ENCODE peak calls at places on chromosomes 16 and 17, in ten cellular contexts. One of them, this sample, is unnamed.
A peak's percentile ranks its signal among the peaks of the same experiment; 100 is the strongest.

GRCh38 chr17:22171631-22172030 is 479.3 kb downstream of the KCNJ18 start:
- DNase-seq in SK-N-SH: no peak
- DNase-seq in HL-60: no peak
- DNase-seq in heart left ventricle: no peak
- DNase-seq in AG04449: no peak
- DNase-seq in fibroblast of pulmonary artery: no peak
- DNase-seq in upper lobe of right lung: no peak
- DNase-seq in HFF-Myc: no peak
- DNase-seq in cardiac muscle cell: no peak
- DNase-seq in astrocyte of the spinal cord: no peak
- DNase-seq in this sample: no peak

GRCh38 chr17:77610518-77610893 is 348.0 kb upstream of the TNRC6C start:
- DNase-seq in astrocyte of the spinal cord: no peak
- DNase-seq in cardiac muscle cell: no peak
- DNase-seq in heart left ventricle: no peak
- DNase-seq in SK-N-SH: no peak
- DNase-seq in upper lobe of right lung: no peak
- DNase-seq in HFF-Myc: no peak
- DNase-seq in HL-60: no peak
- DNase-seq in fibroblast of pulmonary artery: no peak
- DNase-seq in AG04449: no peak
- DNase-seq in this sample: no peak

GRCh38 chr17:58333396-58334207 is 5.0 kb upstream of the TSPOAP1 start:
- DNase-seq in fibroblast of pulmonary artery: no peak
- DNase-seq in astrocyte of the spinal cord: no peak
- DNase-seq in AG04449: no peak
- DNase-seq in upper lobe of right lung: peak; percentile 20
- DNase-seq in cardiac muscle cell: no peak
- DNase-seq in heart left ventricle: no peak
- DNase-seq in SK-N-SH: peak; percentile 30
- DNase-seq in HL-60: no peak
- DNase-seq in HFF-Myc: no peak
- DNase-seq in this sample: peak; percentile 87

GRCh38 chr16:53991181-53992056 is 287.5 kb downstream of the FTO start:
- DNase-seq in fibroblast of pulmonary artery: peak; percentile 39
- DNase-seq in HL-60: no peak
- DNase-seq in astrocyte of the spinal cord: peak; percentile 84
- DNase-seq in cardiac muscle cell: peak; percentile 75
- DNase-seq in heart left ventricle: no peak
- DNase-seq in HFF-Myc: peak; percentile 1
- DNase-seq in AG04449: no peak
- DNase-seq in upper lobe of right lung: peak; percentile 68
- DNase-seq in SK-N-SH: no peak
- DNase-seq in this sample: peak; percentile 88

GRCh38 chr17:11239379-11239970 is 1.5 kb upstream of the SHISA6 start:
- DNase-seq in fibroblast of pulmonary artery: no peak
- DNase-seq in cardiac muscle cell: no peak
- DNase-seq in AG04449: no peak
- DNase-seq in HFF-Myc: no peak
- DNase-seq in upper lobe of right lung: no peak
- DNase-seq in astrocyte of the spinal cord: no peak
- DNase-seq in SK-N-SH: no peak
- DNase-seq in heart left ventricle: no peak
- DNase-seq in HL-60: no peak
- DNase-seq in this sample: no peak

GRCh38 chr17:75272848-75273184 is 1.8 kb upstream of the MIF4GD start:
- DNase-seq in HFF-Myc: no peak
- DNase-seq in astrocyte of the spinal cord: no peak
- DNase-seq in SK-N-SH: no peak
- DNase-seq in cardiac muscle cell: no peak
- DNase-seq in HL-60: no peak
- DNase-seq in upper lobe of right lung: no peak
- DNase-seq in fibroblast of pulmonary artery: no peak
- DNase-seq in AG04449: no peak
- DNase-seq in heart left ventricle: no peak
- DNase-seq in this sample: no peak

GRCh38 chr16:80924372-80924978 is 82.2 kb downstream of the CMC2 start:
- DNase-seq in fibroblast of pulmonary artery: peak; percentile 79
- DNase-seq in astrocyte of the spinal cord: peak; percentile 52
- DNase-seq in HL-60: no peak
- DNase-seq in AG04449: no peak
- DNase-seq in upper lobe of right lung: no peak
- DNase-seq in heart left ventricle: peak; percentile 34
- DNase-seq in SK-N-SH: peak; percentile 61
- DNase-seq in cardiac muscle cell: peak; percentile 78
- DNase-seq in HFF-Myc: no peak
- DNase-seq in this sample: peak; percentile 41

GRCh38 chr16:8644513-8645140 is 23.1 kb downstream of the METTL22 start:
- DNase-seq in cardiac muscle cell: no peak
- DNase-seq in heart left ventricle: no peak
- DNase-seq in HL-60: peak; percentile 67
- DNase-seq in astrocyte of the spinal cord: no peak
- DNase-seq in fibroblast of pulmonary artery: no peak
- DNase-seq in upper lobe of right lung: peak; percentile 75
- DNase-seq in AG04449: no peak
- DNase-seq in SK-N-SH: no peak
- DNase-seq in HFF-Myc: no peak
- DNase-seq in this sample: no peak

GRCh38 chr17:43784068-43784467 is 3.8 kb downstream of the CFAP97D1 start:
- DNase-seq in HFF-Myc: no peak
- DNase-seq in astrocyte of the spinal cord: peak; percentile 71
- DNase-seq in heart left ventricle: no peak
- DNase-seq in upper lobe of right lung: no peak
- DNase-seq in fibroblast of pulmonary artery: peak; percentile 39
- DNase-seq in HL-60: no peak
- DNase-seq in SK-N-SH: no peak
- DNase-seq in AG04449: no peak
- DNase-seq in cardiac muscle cell: no peak
- DNase-seq in this sample: no peak

GRCh38 chr16:46961373-46962353 is 11.8 kb downstream of the DNAJA2 start:
- DNase-seq in HFF-Myc: no peak
- DNase-seq in fibroblast of pulmonary artery: no peak
- DNase-seq in cardiac muscle cell: no peak
- DNase-seq in SK-N-SH: no peak
- DNase-seq in AG04449: no peak
- DNase-seq in astrocyte of the spinal cord: no peak
- DNase-seq in HL-60: peak; percentile 73
- DNase-seq in upper lobe of right lung: no peak
- DNase-seq in heart left ventricle: no peak
- DNase-seq in this sample: no peak

GRCh38 chr17:18025596-18026407 is 13.2 kb downstream of the ATPAF2 start:
- DNase-seq in HFF-Myc: no peak
- DNase-seq in heart left ventricle: no peak
- DNase-seq in HL-60: no peak
- DNase-seq in cardiac muscle cell: peak; percentile 39
- DNase-seq in astrocyte of the spinal cord: no peak
- DNase-seq in upper lobe of right lung: no peak
- DNase-seq in AG04449: no peak
- DNase-seq in SK-N-SH: no peak
- DNase-seq in fibroblast of pulmonary artery: peak; percentile 59
- DNase-seq in this sample: no peak

DNA sequence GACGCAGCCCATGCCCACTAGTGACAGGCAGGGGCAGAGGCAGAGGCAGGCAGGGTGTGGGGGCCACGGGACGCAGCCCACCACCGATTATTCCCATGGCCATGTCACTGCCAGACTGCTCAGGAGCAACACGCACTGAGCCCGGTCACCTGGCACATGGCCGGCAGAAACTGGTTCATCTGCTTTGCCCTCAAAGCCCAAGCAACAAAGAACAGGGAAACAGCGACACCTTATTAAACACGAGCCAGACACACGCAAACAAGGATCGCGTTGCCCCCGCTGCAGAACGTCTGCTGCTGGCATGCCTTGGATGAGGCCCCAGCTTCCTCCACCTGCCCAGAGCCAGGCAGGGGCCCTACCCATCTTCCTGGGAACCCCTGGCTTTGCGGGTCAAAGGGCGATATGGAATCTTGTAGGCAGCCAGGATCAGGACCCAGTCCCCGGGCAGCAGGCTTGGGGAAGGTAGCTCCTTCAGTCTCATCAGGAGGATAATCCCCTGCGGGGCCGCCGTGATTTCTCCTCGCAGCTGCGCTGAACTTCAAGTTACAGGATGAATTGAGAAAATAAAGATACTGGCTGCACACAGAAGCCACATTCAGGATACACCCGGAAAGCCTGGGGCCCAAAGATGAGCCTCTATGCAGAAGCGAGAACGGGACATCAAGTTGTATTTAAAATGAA is 4.8 kb downstream of the TBC1D16 start:
- DNase-seq in astrocyte of the spinal cord: no peak
- DNase-seq in heart left ventricle: no peak
- DNase-seq in AG04449: no peak
- DNase-seq in upper lobe of right lung: peak; percentile 89
- DNase-seq in SK-N-SH: no peak
- DNase-seq in cardiac muscle cell: no peak
- DNase-seq in HFF-Myc: no peak
- DNase-seq in fibroblast of pulmonary artery: no peak
- DNase-seq in HL-60: no peak
- DNase-seq in this sample: no peak
- TF ChIP-seq CTCF in astrocyte of the spinal cord: no peak
- TF ChIP-seq CTCF in heart left ventricle: no peak
- TF ChIP-seq CTCF in AG04449: no peak
- TF ChIP-seq CTCF in upper lobe of right lung: no peak
- TF ChIP-seq CTCF in SK-N-SH: no peak
- TF ChIP-seq CTCF in cardiac muscle cell: no peak
- TF ChIP-seq CTCF in HFF-Myc: no peak
- TF ChIP-seq CTCF in fibroblast of pulmonary artery: no peak
- TF ChIP-seq CTCF in HL-60: no peak
- TF ChIP-seq CTCF in this sample: no peak

GRCh38 chr16:89860747-89861304 is 12.6 kb upstream of the TCF25 start:
- DNase-seq in SK-N-SH: peak; percentile 95
- DNase-seq in HL-60: no peak
- DNase-seq in cardiac muscle cell: peak; percentile 55
- DNase-seq in fibroblast of pulmonary artery: peak; percentile 48
- DNase-seq in astrocyte of the spinal cord: peak; percentile 17
- DNase-seq in upper lobe of right lung: peak; percentile 84
- DNase-seq in AG04449: no peak
- DNase-seq in heart left ventricle: peak; percentile 54
- DNase-seq in HFF-Myc: no peak
- DNase-seq in this sample: peak; percentile 73

GRCh38 chr16:89864421-89864820 is 9.0 kb upstream of the TCF25 start:
- DNase-seq in SK-N-SH: no peak
- DNase-seq in HFF-Myc: no peak
- DNase-seq in cardiac muscle cell: peak; percentile 21
- DNase-seq in heart left ventricle: no peak
- DNase-seq in astrocyte of the spinal cord: peak; percentile 12
- DNase-seq in upper lobe of right lung: no peak
- DNase-seq in HL-60: no peak
- DNase-seq in AG04449: no peak
- DNase-seq in fibroblast of pulmonary artery: peak; percentile 20
- DNase-seq in this sample: no peak

GRCh38 chr16:89861648-89862047 is 11.7 kb upstream of the TCF25 start:
- DNase-seq in HFF-Myc: no peak
- DNase-seq in upper lobe of right lung: no peak
- DNase-seq in fibroblast of pulmonary artery: no peak
- DNase-seq in cardiac muscle cell: no peak
- DNase-seq in HL-60: no peak
- DNase-seq in SK-N-SH: no peak
- DNase-seq in astrocyte of the spinal cord: no peak
- DNase-seq in heart left ventricle: no peak
- DNase-seq in AG04449: no peak
- DNase-seq in this sample: no peak

GRCh38 chr16:89863741-89864391 is 9.5 kb upstream of the TCF25 start:
- DNase-seq in AG04449: no peak
- DNase-seq in heart left ventricle: peak; percentile 53
- DNase-seq in cardiac muscle cell: peak; percentile 73
- DNase-seq in SK-N-SH: no peak
- DNase-seq in HFF-Myc: no peak
- DNase-seq in fibroblast of pulmonary artery: peak; percentile 84
- DNase-seq in HL-60: no peak
- DNase-seq in upper lobe of right lung: peak; percentile 76
- DNase-seq in astrocyte of the spinal cord: peak; percentile 20
- DNase-seq in this sample: peak; percentile 61

GRCh38 chr16:89862732-89863131 is 10.7 kb upstream of the TCF25 start:
- DNase-seq in HL-60: no peak
- DNase-seq in cardiac muscle cell: no peak
- DNase-seq in upper lobe of right lung: no peak
- DNase-seq in fibroblast of pulmonary artery: no peak
- DNase-seq in astrocyte of the spinal cord: no peak
- DNase-seq in heart left ventricle: no peak
- DNase-seq in HFF-Myc: no peak
- DNase-seq in AG04449: no peak
- DNase-seq in SK-N-SH: no peak
- DNase-seq in this sample: no peak
- H3K4me3 ChIP-seq in HL-60: no peak overlapping the region
- H3K4me3 ChIP-seq in cardiac muscle cell: no peak overlapping the region
- H3K4me3 ChIP-seq in upper lobe of right lung: no peak overlapping the region
- H3K4me3 ChIP-seq in fibroblast of pulmonary artery: no peak overlapping the region
- H3K4me3 ChIP-seq in astrocyte of the spinal cord: no peak overlapping the region
- H3K4me3 ChIP-seq in heart left ventricle: no peak overlapping the region
- H3K4me3 ChIP-seq in HFF-Myc: no peak overlapping the region
- H3K4me3 ChIP-seq in AG04449: no peak overlapping the region
- H3K4me3 ChIP-seq in SK-N-SH: no peak overlapping the region
- H3K4me3 ChIP-seq in this sample: no peak overlapping the region

GRCh38 chr17:27245230-27245696 is 48.7 kb upstream of the WSB1 start:
- DNase-seq in HL-60: peak; percentile 93
- DNase-seq in fibroblast of pulmonary artery: peak; percentile 97
- DNase-seq in AG04449: peak; percentile 41
- DNase-seq in HFF-Myc: peak; percentile 72
- DNase-seq in astrocyte of the spinal cord: peak; percentile 81
- DNase-seq in upper lobe of right lung: peak; percentile 92
- DNase-seq in cardiac muscle cell: peak; percentile 97
- DNase-seq in SK-N-SH: peak; percentile 84
- DNase-seq in heart left ventricle: peak; percentile 91
- DNase-seq in this sample: peak; percentile 44
- TF ChIP-seq CTCF in HL-60: peak; percentile 42
- TF ChIP-seq CTCF in fibroblast of pulmonary artery: peak; percentile 78
- TF ChIP-seq CTCF in AG04449: peak; percentile 73
- TF ChIP-seq CTCF in HFF-Myc: peak; percentile 64
- TF ChIP-seq CTCF in astrocyte of the spinal cord: peak; percentile 66
- TF ChIP-seq CTCF in upper lobe of right lung: peak; percentile 74
- TF ChIP-seq CTCF in cardiac muscle cell: peak; percentile 70
- TF ChIP-seq CTCF in SK-N-SH: peak; percentile 62
- TF ChIP-seq CTCF in heart left ventricle: peak; percentile 89
- TF ChIP-seq CTCF in this sample: peak; percentile 52

DNA sequence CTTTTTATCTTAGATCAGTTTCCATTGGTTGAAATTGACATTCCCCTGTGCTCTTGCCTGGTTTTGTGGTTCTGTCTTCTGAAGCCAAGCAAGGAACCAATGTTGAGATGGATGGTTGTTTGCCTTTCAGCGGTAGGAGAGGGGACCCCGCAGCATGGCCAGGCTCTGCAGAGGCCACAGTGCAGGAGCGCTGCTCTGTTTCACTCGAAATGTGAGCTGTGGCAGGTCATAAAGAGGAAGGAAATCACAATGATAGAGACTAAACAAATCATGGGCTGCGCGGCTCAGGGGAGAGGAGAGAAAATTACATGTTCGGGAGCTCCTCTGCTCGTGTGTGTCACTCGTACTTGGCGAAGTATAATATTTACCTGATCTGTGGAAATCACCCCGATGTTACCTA is 148.2 kb downstream of the SNX29 start:
- DNase-seq in AG04449: no peak
- DNase-seq in cardiac muscle cell: no peak
- DNase-seq in astrocyte of the spinal cord: no peak
- DNase-seq in SK-N-SH: no peak
- DNase-seq in heart left ventricle: no peak
- DNase-seq in upper lobe of right lung: no peak
- DNase-seq in HFF-Myc: no peak
- DNase-seq in HL-60: no peak
- DNase-seq in fibroblast of pulmonary artery: no peak
- DNase-seq in this sample: no peak
- H3K4me3 ChIP-seq in AG04449: no peak overlapping the region
- H3K4me3 ChIP-seq in cardiac muscle cell: no peak overlapping the region
- H3K4me3 ChIP-seq in astrocyte of the spinal cord: no peak overlapping the region
- H3K4me3 ChIP-seq in SK-N-SH: no peak overlapping the region
- H3K4me3 ChIP-seq in heart left ventricle: no peak overlapping the region
- H3K4me3 ChIP-seq in upper lobe of right lung: no peak overlapping the region
- H3K4me3 ChIP-seq in HFF-Myc: no peak overlapping the region
- H3K4me3 ChIP-seq in HL-60: no peak overlapping the region
- H3K4me3 ChIP-seq in fibroblast of pulmonary artery: no peak overlapping the region
- H3K4me3 ChIP-seq in this sample: no peak overlapping the region